ENCODE peak calls at places on chromosomes 7 and 10, in eight cellular contexts. W is AG04450, J is substantia nigra, E is nucleus accumbens, F is T-helper 2 cell, D is H54, L is upper lobe of right lung, C is foreskin keratinocyte. P is an unnamed sample.

GRCh38 chr10:88931548-88931947 is 21.0 kb downstream of the ACTA2 start:
- DNase-seq in F (no peak), L (no peak), J (no peak), E (no peak), C (no peak), W (no peak), D (no peak), P (no peak)

GRCh38 chr7:76049295-76049694 is 1.4 kb downstream of the MDH2 start:
- DNase-seq in D (no peak), L (no peak), E (no peak), W (no peak), J (no peak), F (no peak), C (no peak), P (no peak)

GRCh38 chr7:26199301-26200112 is 1.0 kb downstream of the HNRNPA2B1 start:
- DNase-seq in E (peak; percentile 65), D (no peak), W (no peak), L (peak; percentile 82), F (peak; percentile 45), C (no peak), J (peak; percentile 62), P (no peak)

GRCh38 chr10:29324220-29324831 is 35.5 kb downstream of the LYZL1 start:
- DNase-seq in J (no peak), W (no peak), L (no peak), E (no peak), C (no peak), D (no peak), F (no peak), P (no peak)

GRCh38 chr10:114151486-114151885 is 22.5 kb downstream of the CCDC186 start:
- DNase-seq in L (no peak), E (no peak), F (no peak), D (peak; percentile 38), J (no peak), W (peak; percentile 30), C (peak; percentile 91), P (no peak)

GRCh38 chr7:128166603-128167315 is 74.3 kb upstream of the LEP start:
- DNase-seq in C (peak; percentile 13), E (no peak), D (no peak), L (no peak), J (no peak), W (no peak), F (no peak), P (no peak)

GRCh38 chr10:23016636-23017035 is 78.7 kb upstream of the MSRB2 start:
- DNase-seq in C (no peak), E (no peak), F (no peak), D (no peak), L (no peak), J (no peak), W (no peak), P (no peak)

GRCh38 chr7:30430777-30431176 is 47.8 kb downstream of the NOD1 start:
- DNase-seq in D (no peak), W (no peak), C (no peak), J (no peak), L (peak; percentile 57), F (no peak), E (no peak), P (no peak)

GRCh38 chr7:32036557-32036956 is 33.6 kb downstream of the PDE1C start:
- DNase-seq in L (no peak), C (peak; percentile 70), E (no peak), J (no peak), D (no peak), W (no peak), F (no peak), P (no peak)

GRCh38 chr7:108253275-108254044 is 123.3 kb upstream of the LAMB4 start:
- DNase-seq in D (no peak), W (no peak), F (no peak), L (no peak), C (no peak), E (no peak), J (no peak), P (no peak)

GRCh38 chr10:14555806-14556205 is 218.9 kb downstream of the FAM107B start:
- DNase-seq in C (no peak), F (no peak), J (no peak), L (no peak), D (no peak), E (no peak), W (no peak), P (no peak)

GRCh38 chr7:24290004-24290641 is 6.1 kb downstream of the NPY start:
- DNase-seq in F (no peak), W (no peak), D (peak; percentile 54), L (peak; percentile 64), J (no peak), C (peak; percentile 36), E (peak; percentile 4), P (no peak)

GRCh38 chr7:27172388-27172774 is 1.7 kb downstream of the HOXA10 start:
- DNase-seq in J (no peak), L (peak; percentile 32), F (no peak), D (no peak), C (peak; percentile 66), E (no peak), W (no peak), P (no peak)

GRCh38 chr10:70374775-70375614 is 7.4 kb downstream of the LRRC20 start:
- DNase-seq in L (no peak), J (no peak), F (no peak), D (no peak), C (no peak), W (no peak), E (no peak), P (no peak)

GRCh38 chr10:3222068-3222467 is 49.5 kb upstream of the PITRM1 start:
- DNase-seq in L (no peak), F (no peak), C (no peak), W (no peak), D (no peak), E (no peak), J (no peak), P (no peak)

GRCh38 chr7:151428393-151429231 is 11.3 kb downstream of the CRYGN start:
- DNase-seq in L (no peak), E (no peak), D (no peak), F (no peak), C (no peak), J (no peak), W (no peak), P (no peak)

GRCh38 chr7:131330299-131330698 is 2.6 kb downstream of the MKLN1 start:
- DNase-seq in E (no peak), W (no peak), D (no peak), F (no peak), C (peak; percentile 78), L (no peak), J (no peak), P (no peak)

GRCh38 chr10:47396311-47396717 is 12.2 kb upstream of the ZNF488 start:
- DNase-seq in F (no peak), L (no peak), D (no peak), C (peak; percentile 98), E (no peak), W (no peak), J (no peak), P (no peak)

GRCh38 chr10:78706256-78706655 is 362.5 kb upstream of the ZMIZ1 start:
- DNase-seq in D (peak; percentile 49), J (no peak), W (no peak), E (no peak), C (peak; percentile 4), F (no peak), L (no peak), P (no peak)

GRCh38 chr7:2313450-2314208 is 612 bp downstream of the SNX8 start:
- DNase-seq in J (peak; percentile 18), C (no peak), E (no peak), L (no peak), F (no peak), W (no peak), D (peak; percentile 67), P (no peak)

GRCh38 chr10:107264742-107265141 is 100.2 kb upstream of the SORCS1 start:
- DNase-seq in L (no peak), C (no peak), W (no peak), J (no peak), F (no peak), D (no peak), E (no peak), P (no peak)

GRCh38 chr7:129471402-129471827 is 30.9 kb upstream of the SMKR1 start:
- DNase-seq in F (no peak), W (no peak), L (no peak), D (no peak), J (no peak), C (no peak), E (no peak), P (no peak)

GRCh38 chr7:158560386-158560785 is 27.2 kb downstream of the PTPRN2 start:
- DNase-seq in F (no peak), W (no peak), L (no peak), C (no peak), J (no peak), E (no peak), D (no peak), P (no peak)

GRCh38 chr10:3805791-3806381 is 20.9 kb upstream of the KLF6 start:
- DNase-seq in D (no peak), E (no peak), J (no peak), F (peak; percentile 28), C (peak; percentile 97), L (no peak), W (no peak), P (no peak)

GRCh38 chr10:104333728-104334373 is 4.4 kb downstream of the ITPRIP start:
- DNase-seq in J (no peak), F (no peak), W (no peak), L (no peak), C (no peak), D (no peak), E (no peak), P (no peak)

GRCh38 chr7:139745330-139746143 is 32.3 kb downstream of the HIPK2 start:
- DNase-seq in C (no peak), W (no peak), F (no peak), J (no peak), E (no peak), L (no peak), D (no peak), P (peak; percentile 92)

GRCh38 chr7:110071219-110071618 is 1019.7 kb upstream of the LRRN3 start:
- DNase-seq in D (no peak), F (no peak), L (no peak), E (no peak), J (no peak), C (no peak), W (no peak), P (no peak)

GRCh38 chr10:32953277-32953927 is 4.6 kb downstream of the ITGB1 start:
- DNase-seq in F (no peak), W (no peak), D (no peak), C (no peak), J (no peak), L (no peak), E (no peak), P (no peak)

GRCh38 chr7:39526676-39527075 is 39.5 kb upstream of the YAE1 start:
- DNase-seq in D (no peak), L (no peak), C (no peak), W (no peak), J (no peak), E (no peak), F (no peak), P (no peak)

P was measured in brain pericyte.